ENCODE peak calls at places on chromosome 20, in eight cellular contexts. J, I, P, D, A, F, Y and H are unnamed samples.

GRCh38 chr20:4813839-4814695 is 92.4 kb downstream of the PRND start:
- DNase-seq in J (no peak), I (no peak), P (no peak), D (no peak), A (no peak), F (no peak), Y (peak; percentile 94), H (peak; percentile 86)

GRCh38 chr20:13221673-13222318 is 722 bp downstream of the ISM1 start:
- DNase-seq in J (peak; percentile 51), I (peak; percentile 69), P (peak; percentile 75), D (peak; percentile 65), A (peak; percentile 75), F (peak; percentile 42), Y (peak; percentile 73), H (peak; percentile 83)

GRCh38 chr20:25139061-25139705 is 56.3 kb upstream of the ENTPD6 start:
- DNase-seq in J (no peak), I (no peak), P (peak; percentile 31), D (no peak), A (no peak), F (no peak), Y (peak; percentile 11), H (no peak)

GRCh38 chr20:37758332-37758731 is 64.5 kb downstream of the CTNNBL1 start:
- DNase-seq in J (no peak), I (no peak), P (no peak), D (no peak), A (peak; percentile 19), F (no peak), Y (peak; percentile 13), H (no peak)

GRCh38 chr20:23159256-23159922 is 73.3 kb upstream of the CD93 start:
- DNase-seq in J (no peak), I (no peak), P (no peak), D (peak; percentile 43), A (no peak), F (no peak), Y (no peak), H (no peak)

GRCh38 chr20:1397710-1398109 is 4.9 kb upstream of the FKBP1A start:
- DNase-seq in J (no peak), I (no peak), P (no peak), D (peak; percentile 49), A (no peak), F (no peak), Y (no peak), H (no peak)

GRCh38 chr20:46308258-46309157 is at the start of gene CDH22:
- DNase-seq in J (peak; percentile 22), I (peak; percentile 56), P (peak; percentile 63), D (peak; percentile 40), A (peak; percentile 78), F (peak; percentile 18), Y (peak; percentile 13), H (peak; percentile 76)

GRCh38 chr20:1467355-1468116 is 887 bp upstream of the NSFL1C start:
- DNase-seq in J (no peak), I (peak; percentile 65), P (peak; percentile 67), D (no peak), A (no peak), F (no peak), Y (no peak), H (peak; percentile 28)

GRCh38 chr20:1087311-1087710 is 31.1 kb upstream of the PSMF1 start:
- DNase-seq in J (no peak), I (no peak), P (no peak), D (no peak), A (no peak), F (no peak), Y (peak; percentile 10), H (no peak)

GRCh38 chr20:36768768-36769430 is 4.7 kb downstream of the DSN1 start:
- DNase-seq in J (peak; percentile 75), I (no peak), P (no peak), D (peak; percentile 49), A (no peak), F (no peak), Y (no peak), H (no peak)

DNA sequence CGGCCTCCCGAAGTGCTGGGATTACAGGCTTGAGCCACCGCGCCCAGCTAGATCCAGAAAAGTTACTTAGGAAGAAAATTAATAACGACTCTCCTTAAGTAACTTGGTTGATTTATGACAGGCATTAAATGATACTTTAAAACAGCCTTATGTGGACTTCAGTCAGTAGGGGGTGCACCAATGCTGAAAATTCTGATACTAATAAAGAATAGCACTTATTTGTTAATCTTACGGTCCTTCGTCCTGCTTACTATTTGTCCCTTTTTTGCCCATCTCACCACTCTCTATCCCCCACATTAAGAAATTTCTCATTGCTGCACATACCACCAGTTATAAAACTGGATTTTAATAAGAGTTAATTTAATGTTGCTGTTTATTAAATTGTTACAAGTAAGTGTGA is 12.7 kb upstream of the PRELID3B start:
- DNase-seq in J (no peak), I (no peak), P (peak; percentile 10), D (peak; percentile 55), A (no peak), F (no peak), Y (peak; percentile 28), H (peak; percentile 34)
- TF ChIP-seq CTCF in J (peak; percentile 39), I (peak; percentile 34), P (peak; percentile 35), D (peak; percentile 54), A (no peak), F (peak; percentile 39), Y (peak; percentile 32), H (no peak)

GRCh38 chr20:33281550-33282146 is 1.4 kb upstream of the BPIFB1 start:
- DNase-seq in J (no peak), I (no peak), P (peak; percentile 20), D (no peak), A (no peak), F (no peak), Y (no peak), H (no peak)

GRCh38 chr20:33278700-33279099 is 4.3 kb upstream of the BPIFB1 start:
- DNase-seq in J (no peak), I (no peak), P (no peak), D (no peak), A (no peak), F (no peak), Y (no peak), H (no peak)

GRCh38 chr20:33279261-33279910 is 3.6 kb upstream of the BPIFB1 start:
- DNase-seq in J (no peak), I (no peak), P (no peak), D (no peak), A (no peak), F (no peak), Y (no peak), H (no peak)

GRCh38 chr20:33280775-33281174 is 2.2 kb upstream of the BPIFB1 start:
- DNase-seq in J (no peak), I (no peak), P (no peak), D (no peak), A (no peak), F (no peak), Y (no peak), H (no peak)

DNA sequence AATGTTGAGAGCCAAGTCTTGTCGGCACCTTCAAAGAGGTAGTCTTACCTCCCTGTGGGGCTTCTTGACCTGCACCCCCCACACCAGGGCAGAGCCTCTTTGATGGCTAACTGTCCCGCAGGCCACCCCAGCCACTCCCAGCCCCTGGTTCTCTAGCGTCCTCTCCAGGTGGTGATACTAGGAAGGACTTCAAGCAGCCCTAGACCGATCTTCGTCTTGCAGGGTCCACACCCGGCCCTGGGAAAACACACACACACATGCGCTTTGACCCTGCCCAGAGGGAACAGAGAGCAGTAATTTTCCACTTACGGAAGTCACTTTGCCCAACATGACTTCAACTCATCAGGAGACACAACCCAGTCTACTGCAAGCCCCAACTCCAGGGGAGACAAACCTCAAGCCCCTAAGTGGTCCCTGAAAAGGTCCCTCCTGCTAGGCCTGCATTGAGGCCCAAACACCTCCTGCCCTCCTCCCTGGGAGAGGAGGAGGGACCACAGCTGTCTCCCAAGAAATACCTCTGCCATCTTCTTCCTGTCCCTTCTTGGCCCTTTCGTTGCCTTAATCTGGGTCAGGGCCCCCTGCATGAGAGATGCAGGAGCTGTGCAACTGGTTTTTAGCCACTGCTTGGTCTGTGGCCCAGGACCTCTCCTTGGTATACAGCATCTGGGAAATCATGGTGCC is 2.9 kb upstream of the BPIFB1 start:
- DNase-seq in J (no peak), I (no peak), P (no peak), D (no peak), A (no peak), F (no peak), Y (no peak), H (no peak)
- TF ChIP-seq CTCF in J (no peak), I (no peak), P (no peak), D (no peak), A (no peak), F (no peak), Y (no peak), H (no peak)

GRCh38 chr20:60453388-60453787 is 495.2 kb downstream of the CDH26 start:
- DNase-seq in J (no peak), I (no peak), P (no peak), D (no peak), A (no peak), F (no peak), Y (no peak), H (no peak)

GRCh38 chr20:60455272-60455671 is 497.0 kb downstream of the CDH26 start:
- DNase-seq in J (no peak), I (no peak), P (no peak), D (no peak), A (no peak), F (no peak), Y (no peak), H (no peak)

GRCh38 chr20:60454491-60454890 is 496.3 kb downstream of the CDH26 start:
- DNase-seq in J (no peak), I (no peak), P (no peak), D (no peak), A (no peak), F (no peak), Y (no peak), H (no peak)

GRCh38 chr20:60459212-60459611 is 501.0 kb downstream of the CDH26 start:
- DNase-seq in J (no peak), I (no peak), P (no peak), D (no peak), A (no peak), F (no peak), Y (no peak), H (no peak)

DNA sequence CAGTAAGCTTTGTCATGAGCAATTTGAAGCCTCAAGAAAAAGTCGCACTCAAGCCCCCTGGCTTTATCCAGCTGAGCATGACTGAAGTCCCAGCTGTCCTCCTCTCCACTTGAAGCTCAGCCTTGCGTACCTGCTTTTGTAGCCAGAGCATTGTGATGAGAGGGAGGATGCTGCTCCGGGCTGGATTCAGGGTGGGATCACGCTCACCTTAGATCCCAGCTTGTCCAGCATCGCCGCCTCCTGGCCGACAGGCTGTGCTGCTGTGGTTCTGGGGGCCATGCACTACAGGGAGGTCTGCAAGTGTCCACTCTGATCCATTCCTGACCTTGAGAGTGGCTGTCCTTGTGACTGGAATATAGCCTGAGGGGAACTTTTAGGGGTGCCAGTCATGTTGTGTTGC is 495.6 kb downstream of the CDH26 start:
- DNase-seq in J (no peak), I (no peak), P (no peak), D (no peak), A (peak; percentile 46), F (no peak), Y (no peak), H (no peak)
- TF ChIP-seq CTCF in J (peak; percentile 10), I (no peak), P (no peak), D (no peak), A (no peak), F (no peak), Y (no peak), H (no peak)

DNA sequence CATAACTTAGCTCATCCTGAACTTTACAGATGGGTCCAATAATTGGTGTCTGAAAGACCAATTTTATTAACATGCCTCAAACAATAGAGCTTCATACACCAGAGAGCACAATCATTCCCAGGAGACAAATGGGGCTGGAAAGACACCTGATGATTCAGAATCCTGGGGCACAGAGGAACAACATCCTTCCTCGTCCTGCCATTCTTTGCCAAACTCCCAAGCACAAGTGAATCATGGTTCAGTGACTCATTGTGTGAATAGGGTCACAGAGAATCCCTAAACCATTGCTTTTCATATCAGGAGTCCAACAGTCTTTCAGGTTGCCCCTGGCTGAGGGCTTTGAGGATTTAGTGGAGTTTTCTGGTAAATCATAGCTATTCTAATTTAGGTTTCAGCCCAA is 266.4 kb upstream of the BMP2 start:
- DNase-seq in J (peak; percentile 19), I (no peak), P (no peak), D (peak; percentile 34), A (no peak), F (peak; percentile 87), Y (no peak), H (no peak)
- TF ChIP-seq CTCF in J (no peak), I (no peak), P (no peak), D (no peak), A (no peak), F (no peak), Y (no peak), H (no peak)